ENCODE peak calls at places on chromosomes 2 and 18, in five cellular contexts. K, Z, A, S and R are unnamed samples.
A peak's percentile ranks its signal among the peaks of the same experiment; 100 is the strongest.

GRCh38 chr18:57141208-57142129 is 5.4 kb upstream of the BOD1L2 start:
- DNase-seq in K (peak; percentile 40), Z (no peak), A (no peak), S (no peak), R (peak; percentile 33)

GRCh38 chr2:219713110-219713509 is 85.7 kb downstream of the SLC4A3 start:
- DNase-seq in S (no peak), K (no peak), A (no peak), Z (no peak), R (no peak)

GRCh38 chr2:135299656-135300244 is 231.3 kb downstream of the ZRANB3 start:
- DNase-seq in Z (no peak), K (no peak), S (no peak), A (no peak), R (peak; percentile 17)

GRCh38 chr18:44536619-44537018 is 144.1 kb upstream of the SETBP1 start:
- DNase-seq in S (peak; percentile 63), K (no peak), A (no peak), Z (no peak), R (peak; percentile 25)

GRCh38 chr2:170813611-170814550 is 2.8 kb upstream of the GAD1 start:
- DNase-seq in K (peak; percentile 76), Z (no peak), A (no peak), S (peak; percentile 87), R (peak; percentile 44)

GRCh38 chr2:4695281-4695861 is 992.0 kb downstream of the DCDC2C start:
- DNase-seq in S (no peak), A (no peak), K (no peak), Z (no peak), R (no peak)

GRCh38 chr2:128422571-128422970 is 103.9 kb upstream of the HS6ST1 start:
- DNase-seq in A (peak; percentile 10), S (no peak), K (no peak), Z (no peak), R (peak; percentile 6)

GRCh38 chr2:222900354-222900753 is 39.5 kb downstream of the ACSL3 start:
- DNase-seq in Z (no peak), K (no peak), A (no peak), S (no peak), R (peak; percentile 44)

GRCh38 chr2:201058914-201059313 is 12.6 kb downstream of the HYCC2 start:
- DNase-seq in A (no peak), Z (no peak), S (no peak), K (no peak), R (no peak)

GRCh38 chr18:2147424-2147823 is 423.9 kb downstream of the METTL4 start:
- DNase-seq in S (no peak), Z (no peak), K (no peak), A (no peak), R (no peak)

GRCh38 chr2:207483477-207483876 is 46.3 kb upstream of the CREB1 start:
- DNase-seq in S (no peak), Z (no peak), A (no peak), K (no peak), R (no peak)

GRCh38 chr2:54859997-54860701 is 136.7 kb downstream of the EML6 start:
- DNase-seq in K (no peak), Z (peak; percentile 26), S (no peak), A (no peak), R (peak; percentile 96)

GRCh38 chr18:11955299-11956029 is 25.8 kb upstream of the IMPA2 start:
- DNase-seq in S (no peak), A (no peak), K (no peak), Z (no peak), R (peak; percentile 92)

GRCh38 chr2:3681625-3682024 is 21.8 kb upstream of the DCDC2C start:
- DNase-seq in S (no peak), K (no peak), A (no peak), Z (no peak), R (no peak)

GRCh38 chr2:150484006-150484405 is 3.5 kb downstream of the RND3 start:
- DNase-seq in S (no peak), A (no peak), Z (peak; percentile 49), K (peak; percentile 31), R (peak; percentile 46)

GRCh38 chr2:237874585-237875161 is 15.2 kb downstream of the RAMP1 start:
- DNase-seq in A (peak; percentile 43), Z (no peak), S (no peak), K (no peak), R (peak; percentile 56)

GRCh38 chr18:29361843-29362242 is 1184.9 kb upstream of the CDH2 start:
- DNase-seq in K (no peak), S (no peak), Z (no peak), A (no peak), R (no peak)